ENCODE peak calls at places on chromosomes 12 and 14, in eight cellular contexts. U is PC-9, H is MM.1S, B is transverse colon, K is fibroblast of lung, E is endodermal cell, J is pancreas, N is A673. Q is an unnamed sample. For H3K4me1 and H3K36me3, the result is how much of the 10 kb centered on the place peaks cover.

GRCh38 chr12:67394600-67394999 is 125.4 kb downstream of the CAND1 start:
- DNase-seq in U (no peak), H (no peak), B (no peak), K (peak), E (peak), J (peak), N (no peak), Q (no peak)

GRCh38 chr12:171743-172705 is 41.9 kb downstream of the SLC6A12 start:
- DNase-seq in U (no peak), H (no peak), B (peak), K (no peak), E (no peak), J (peak), N (no peak), Q (no peak)

GRCh38 chr12:49131973-49132461 is 822 bp upstream of the TUBA1B start:
- DNase-seq in U (no peak), H (peak), B (peak), K (peak), E (no peak), J (no peak), N (peak), Q (no peak)

GRCh38 chr14:77041837-77042557 is 13.5 kb upstream of the IRF2BPL start:
- DNase-seq in U (no peak), H (no peak), B (peak), K (peak), E (no peak), J (no peak), N (no peak), Q (no peak)

GRCh38 chr12:54725233-54725843 is 77.2 kb upstream of the DCD start:
- DNase-seq in U (no peak), H (peak), B (no peak), K (no peak), E (peak), J (no peak), N (peak), Q (no peak)

GRCh38 chr12:66497000-66497897 is 181.6 kb downstream of the GRIP1 start:
- DNase-seq in U (no peak), H (no peak), B (no peak), K (no peak), E (peak), J (no peak), N (no peak), Q (no peak)

GRCh38 chr14:36264595-36264994 is 55.8 kb downstream of the MBIP start:
- DNase-seq in U (no peak), H (no peak), B (no peak), K (no peak), E (no peak), J (no peak), N (no peak), Q (no peak)

GRCh38 chr12:83514372-83514771 is 827.7 kb downstream of the TMTC2 start:
- DNase-seq in U (peak), H (peak), B (no peak), K (no peak), E (no peak), J (no peak), N (no peak), Q (no peak)

GRCh38 chr14:39107624-39108023 is 4.6 kb upstream of the SEC23A start:
- DNase-seq in U (no peak), H (peak), B (no peak), K (peak), E (no peak), J (no peak), N (peak), Q (no peak)

GRCh38 chr14:72755766-72756165 is 138.1 kb downstream of the DPF3 start:
- DNase-seq in U (no peak), H (no peak), B (no peak), K (no peak), E (no peak), J (no peak), N (no peak), Q (no peak)

GRCh38 chr14:52272375-52272774 is 4.9 kb downstream of the PTGDR start:
- DNase-seq in U (no peak), H (peak), B (peak), K (no peak), E (peak), J (no peak), N (peak), Q (no peak)

DNA sequence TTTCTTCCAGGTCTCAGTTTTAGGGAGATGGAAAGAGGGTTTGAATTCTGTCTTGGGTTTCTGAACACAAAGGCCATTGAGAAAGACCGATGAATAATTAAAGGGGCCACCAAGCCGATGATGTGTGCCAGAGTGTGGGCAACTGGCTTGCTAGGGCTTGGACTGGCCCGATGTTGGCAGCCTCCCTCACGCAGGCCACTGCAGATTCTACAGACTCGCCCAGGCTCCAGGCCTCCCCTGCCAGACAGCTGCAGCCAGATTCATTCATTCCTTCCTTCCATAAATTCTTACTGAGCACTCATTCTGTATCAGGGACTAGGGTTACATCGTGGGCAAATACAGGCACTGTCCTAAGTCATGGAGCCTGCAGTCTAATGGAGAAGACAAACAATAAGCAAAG is 34.9 kb downstream of the ACTN1 start:
- DNase-seq in U (no peak), H (no peak), B (no peak), K (no peak), E (no peak), J (no peak), N (no peak), Q (no peak)
- H3K4me1 ChIP-seq in U (half or more), H (under half), B (half or more), K (half or more), E (under half), J (half or more), N (half or more), Q (half or more)

GRCh38 chr12:124448241-124448954 is 119.0 kb downstream of the NCOR2 start:
- DNase-seq in U (no peak), H (no peak), B (no peak), K (no peak), E (no peak), J (peak), N (no peak), Q (no peak)

GRCh38 chr12:124443929-124444712 is 123.3 kb downstream of the NCOR2 start:
- DNase-seq in U (no peak), H (no peak), B (no peak), K (no peak), E (no peak), J (peak), N (no peak), Q (no peak)

GRCh38 chr12:124445121-124445718 is 122.2 kb downstream of the NCOR2 start:
- DNase-seq in U (no peak), H (no peak), B (no peak), K (no peak), E (no peak), J (peak), N (peak), Q (peak)

GRCh38 chr12:124446364-124446763 is 121.0 kb downstream of the NCOR2 start:
- DNase-seq in U (no peak), H (no peak), B (no peak), K (no peak), E (no peak), J (peak), N (no peak), Q (peak)

DNA sequence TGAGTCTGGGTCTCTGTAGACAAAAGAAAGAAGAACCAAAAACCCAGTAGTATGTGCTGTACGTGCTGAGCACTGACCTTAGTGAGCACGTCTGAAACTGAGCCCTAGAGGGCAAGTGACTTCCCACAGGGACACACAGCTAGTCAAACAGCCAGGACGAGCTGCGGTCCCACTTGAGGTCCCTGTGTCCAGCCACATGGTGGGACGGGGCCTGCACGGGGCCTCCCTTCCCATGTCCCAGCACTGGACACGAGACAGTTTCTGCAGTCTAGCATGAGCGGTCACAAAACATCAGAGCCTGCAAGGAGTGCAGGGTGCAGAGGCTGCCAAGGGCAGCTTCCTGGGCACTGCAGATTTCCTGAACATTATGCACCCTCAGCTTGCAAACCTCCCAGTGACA is 121.6 kb downstream of the NCOR2 start:
- DNase-seq in U (no peak), H (no peak), B (no peak), K (no peak), E (no peak), J (peak), N (no peak), Q (peak)
- H3K36me3 ChIP-seq in U (under half), H (under half), B (under half), K (under half), E (under half), J (under half), N (under half), Q (under half)

DNA sequence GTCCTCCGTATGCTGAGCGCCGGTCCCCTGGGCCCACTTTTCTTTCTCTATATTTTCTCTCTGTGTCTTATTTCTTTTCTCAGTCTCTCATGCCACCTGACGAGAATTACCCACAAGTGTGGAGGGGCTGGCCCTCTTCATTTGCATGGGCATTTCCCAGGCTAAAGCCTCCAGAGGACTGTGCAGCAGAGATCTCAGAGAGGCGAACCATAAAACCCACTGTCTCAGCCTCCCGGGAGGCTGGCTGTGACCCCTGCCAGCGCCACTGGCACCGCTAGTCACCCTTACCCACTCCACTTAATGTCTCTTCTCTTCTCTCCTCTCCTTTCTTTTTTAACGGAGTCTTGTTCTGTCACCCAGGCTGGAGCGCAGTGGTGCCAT is 7.1 kb upstream of the SERPINA9 start:
- DNase-seq in U (no peak), H (no peak), B (no peak), K (no peak), E (no peak), J (no peak), N (no peak), Q (no peak)
- H3K4me1 ChIP-seq in U (under half), H (under half), B (under half), K (under half), E (under half), J (under half), N (under half), Q (under half)

GRCh38 chr14:101985957-101986356 is 21.6 kb downstream of the DYNC1H1 start:
- DNase-seq in U (no peak), H (no peak), B (no peak), K (no peak), E (no peak), J (no peak), N (no peak), Q (no peak)
- H3K36me3 ChIP-seq in U (half or more), H (under half), B (half or more), K (under half), E (half or more), J (under half), N (half or more), Q (under half)

DNA sequence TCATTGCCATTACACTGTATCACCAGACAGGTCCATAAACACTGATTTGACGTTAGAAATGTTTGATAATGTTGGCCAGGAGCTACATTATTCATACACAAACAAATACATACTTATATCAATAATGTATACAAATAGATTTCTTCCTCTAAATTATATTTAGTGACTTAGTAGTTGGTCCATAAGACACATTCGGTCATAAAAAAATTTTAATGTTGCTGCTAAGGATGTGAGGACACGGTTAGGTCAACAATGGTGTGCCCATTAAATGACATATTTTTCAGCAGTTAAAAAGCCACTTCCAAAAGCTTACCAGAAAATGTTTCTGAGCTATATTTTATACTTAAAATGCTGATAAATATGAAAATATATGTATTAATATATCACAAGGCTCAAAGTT is 1148.7 kb upstream of the TMEM132C start:
- DNase-seq in U (no peak), H (no peak), B (no peak), K (no peak), E (no peak), J (no peak), N (no peak), Q (no peak)
- H3K4me1 ChIP-seq in U (under half), H (under half), B (under half), K (under half), E (under half), J (under half), N (under half), Q (under half)

GRCh38 chr14:21078287-21078686 is 8.2 kb downstream of the ARHGEF40 start:
- DNase-seq in U (no peak), H (no peak), B (no peak), K (no peak), E (no peak), J (no peak), N (no peak), Q (no peak)

GRCh38 chr14:21075719-21076437 is 5.8 kb downstream of the ARHGEF40 start:
- DNase-seq in U (no peak), H (no peak), B (no peak), K (no peak), E (no peak), J (no peak), N (no peak), Q (no peak)

GRCh38 chr14:21074398-21075272 is 4.5 kb downstream of the ARHGEF40 start:
- DNase-seq in U (no peak), H (no peak), B (no peak), K (no peak), E (no peak), J (peak), N (no peak), Q (no peak)

GRCh38 chr14:21078726-21079125 is 8.6 kb downstream of the ARHGEF40 start:
- DNase-seq in U (no peak), H (no peak), B (no peak), K (no peak), E (no peak), J (no peak), N (no peak), Q (no peak)

DNA sequence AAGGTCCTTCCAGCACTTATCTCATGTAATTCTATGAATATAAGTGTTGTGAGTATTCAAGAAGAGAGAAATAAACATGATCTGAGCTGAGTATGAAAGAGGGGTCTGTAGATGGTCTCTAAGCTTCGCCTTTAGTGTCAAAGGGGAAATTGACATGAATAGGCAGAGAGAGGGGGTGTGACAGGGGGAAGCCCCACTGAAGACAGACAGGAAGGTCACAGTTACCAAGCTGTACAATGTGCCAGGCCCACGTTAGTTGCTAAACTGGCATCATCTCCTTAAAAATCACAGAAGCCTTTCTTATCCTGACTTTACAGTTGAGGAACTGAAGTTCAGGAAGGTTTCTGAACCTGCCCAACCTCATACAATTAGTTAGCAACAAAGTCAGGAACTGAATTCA is 7.6 kb downstream of the ARHGEF40 start:
- DNase-seq in U (no peak), H (no peak), B (no peak), K (no peak), E (no peak), J (no peak), N (no peak), Q (no peak)
- H3K36me3 ChIP-seq in U (under half), H (under half), B (under half), K (under half), E (half or more), J (under half), N (half or more), Q (under half)

GRCh38 chr14:29773990-29774389 is 153.7 kb downstream of the PRKD1 start:
- DNase-seq in U (no peak), H (peak), B (no peak), K (no peak), E (no peak), J (no peak), N (no peak), Q (no peak)
- H3K4me1 ChIP-seq in U (under half), H (under half), B (under half), K (under half), E (under half), J (under half), N (under half), Q (under half)

Q was measured in right lobe of liver.